ENCODE peak calls at places on chromosomes 1 and 21, in eight cellular contexts. C, U, S, W, K, T, L and Y are unnamed samples.

GRCh38 chr21:14862794-14863720 is 201.7 kb downstream of the NRIP1 start:
- DNase-seq in C (peak), U (peak), S (peak), W (no peak), K (no peak), T (peak), L (peak), Y (no peak)

GRCh38 chr21:28227881-28228623 is 764.6 kb downstream of the LTN1 start:
- DNase-seq in C (peak), U (no peak), S (peak), W (no peak), K (no peak), T (no peak), L (peak), Y (no peak)

GRCh38 chr1:53617382-53618217 is 121.4 kb downstream of the GLIS1 start:
- DNase-seq in C (peak), U (no peak), S (peak), W (peak), K (no peak), T (no peak), L (peak), Y (no peak)

GRCh38 chr1:234598974-234599616 is 10.9 kb downstream of the IRF2BP2 start:
- DNase-seq in C (peak), U (no peak), S (peak), W (no peak), K (no peak), T (no peak), L (peak), Y (no peak)

GRCh38 chr1:66168467-66168887 is 365.5 kb upstream of the SGIP1 start:
- DNase-seq in C (peak), U (no peak), S (peak), W (peak), K (no peak), T (no peak), L (no peak), Y (no peak)

GRCh38 chr1:151006331-151007052 is at the start of gene MINDY1:
- DNase-seq in C (peak), U (peak), S (peak), W (peak), K (peak), T (peak), L (peak), Y (peak)

GRCh38 chr21:35217504-35218060 is 168.5 kb upstream of the RUNX1 start:
- DNase-seq in C (peak), U (no peak), S (peak), W (peak), K (no peak), T (peak), L (peak), Y (no peak)

GRCh38 chr21:26966360-26966977 is 419 bp downstream of the ADAMTS5 start:
- DNase-seq in C (peak), U (no peak), S (peak), W (peak), K (no peak), T (no peak), L (peak), Y (no peak)

GRCh38 chr1:109890115-109890953 is 20.3 kb upstream of the CSF1 start:
- DNase-seq in C (no peak), U (no peak), S (no peak), W (no peak), K (no peak), T (no peak), L (no peak), Y (no peak)

GRCh38 chr1:184624626-184625025 is 130.0 kb downstream of the EDEM3 start:
- DNase-seq in C (no peak), U (no peak), S (no peak), W (no peak), K (no peak), T (no peak), L (peak), Y (no peak)

GRCh38 chr21:26280715-26281310 is 110.2 kb upstream of the APP start:
- DNase-seq in C (no peak), U (peak), S (peak), W (peak), K (peak), T (no peak), L (no peak), Y (peak)

GRCh38 chr1:119055568-119055967 is 67.4 kb upstream of the TBX15 start:
- DNase-seq in C (no peak), U (no peak), S (no peak), W (no peak), K (no peak), T (no peak), L (no peak), Y (no peak)

GRCh38 chr1:183228650-183229220 is 42.7 kb downstream of the LAMC2 start:
- DNase-seq in C (no peak), U (no peak), S (no peak), W (no peak), K (no peak), T (peak), L (no peak), Y (no peak)

GRCh38 chr1:152024228-152024627 is 12.6 kb downstream of the S100A11 start:
- DNase-seq in C (no peak), U (no peak), S (no peak), W (no peak), K (no peak), T (no peak), L (no peak), Y (no peak)

GRCh38 chr1:182128502-182128901 is 67.0 kb upstream of the ZNF648 start:
- DNase-seq in C (no peak), U (no peak), S (no peak), W (no peak), K (no peak), T (no peak), L (no peak), Y (no peak)

GRCh38 chr1:3491291-3492246 is 37.1 kb downstream of the ARHGEF16 start:
- DNase-seq in C (peak), U (peak), S (peak), W (peak), K (peak), T (peak), L (peak), Y (peak)

GRCh38 chr1:978835-979743 is 2.8 kb downstream of the PERM1 start:
- DNase-seq in C (no peak), U (no peak), S (no peak), W (no peak), K (no peak), T (no peak), L (no peak), Y (no peak)

GRCh38 chr1:10943991-10944730 is 68.3 kb upstream of the TARDBP start:
- DNase-seq in C (peak), U (peak), S (peak), W (peak), K (no peak), T (peak), L (peak), Y (no peak)

GRCh38 chr1:1760715-1761114 is 17.6 kb downstream of the NADK start:
- DNase-seq in C (no peak), U (no peak), S (no peak), W (no peak), K (no peak), T (no peak), L (no peak), Y (no peak)